ENCODE peak calls at places on chromosome 21, in eight cellular contexts. R is cardiac muscle cell; N is CD4-positive, CD25-positive, alpha-beta regulatory T cell; Y is astrocyte of the spinal cord; H is CD8-positive, alpha-beta memory T cell; M is fibroblast of mammary gland; P is fibroblast of lung; F is RWPE1. D is an unnamed sample.

GRCh38 chr21:27213328-27213727 is 246.4 kb upstream of the ADAMTS5 start:
- DNase-seq in R (peak), M (peak), F (no peak), H (no peak), Y (no peak), N (no peak), P (no peak), D (no peak)

GRCh38 chr21:37606549-37606948 is 240.0 kb downstream of the DYRK1A start:
- DNase-seq in H (no peak), N (no peak), F (no peak), P (no peak), R (no peak), M (no peak), Y (no peak), D (no peak)

GRCh38 chr21:38506606-38507331 is 8.5 kb upstream of the ERG start:
- DNase-seq in M (no peak), Y (no peak), R (no peak), P (no peak), N (no peak), F (no peak), H (no peak), D (no peak)

GRCh38 chr21:45883090-45883489 is 98.5 kb upstream of the COL6A1 start:
- DNase-seq in P (no peak), H (no peak), N (no peak), M (peak), Y (no peak), F (no peak), R (no peak), D (no peak)

GRCh38 chr21:42583992-42584641 is 69.3 kb upstream of the PDE9A start:
- DNase-seq in H (no peak), F (no peak), P (no peak), N (no peak), R (no peak), Y (no peak), M (no peak), D (no peak)

GRCh38 chr21:15227919-15228318 is 163.1 kb upstream of the NRIP1 start:
- DNase-seq in P (no peak), M (no peak), H (no peak), Y (no peak), N (no peak), F (no peak), R (no peak), D (no peak)

GRCh38 chr21:31457675-31458074 is 113.6 kb upstream of the TIAM1 start:
- DNase-seq in Y (no peak), N (no peak), R (no peak), P (no peak), M (no peak), H (no peak), F (no peak), D (no peak)

GRCh38 chr21:37912616-37913015 is 3.6 kb downstream of the KCNJ6 start:
- DNase-seq in P (no peak), F (no peak), N (no peak), Y (no peak), R (no peak), H (no peak), M (no peak), D (no peak)

GRCh38 chr21:27581168-27581567 is 614.3 kb upstream of the ADAMTS5 start:
- DNase-seq in M (peak), H (no peak), Y (peak), P (peak), R (no peak), N (no peak), F (peak), D (no peak)

GRCh38 chr21:46168238-46168637 is 12.9 kb upstream of the FTCD start:
- DNase-seq in Y (no peak), R (no peak), P (no peak), H (no peak), F (no peak), N (no peak), M (no peak), D (no peak)

GRCh38 chr21:45466330-45467220 is 61.6 kb downstream of the COL18A1 start:
- DNase-seq in H (no peak), R (no peak), F (no peak), M (no peak), Y (no peak), N (no peak), P (no peak), D (no peak)

GRCh38 chr21:38267991-38268858 is 11.4 kb downstream of the KCNJ15 start:
- DNase-seq in M (peak), P (no peak), R (no peak), H (no peak), Y (no peak), F (peak), N (no peak), D (no peak)

GRCh38 chr21:17911628-17912027 is 92.5 kb upstream of the C21orf91 start:
- DNase-seq in N (no peak), Y (peak), P (peak), F (peak), H (no peak), M (peak), R (no peak), D (no peak)

GRCh38 chr21:46080171-46081021 is 17.5 kb upstream of the COL6A2 start:
- DNase-seq in N (no peak), H (no peak), P (no peak), R (peak), M (no peak), F (no peak), Y (no peak), D (no peak)

GRCh38 chr21:25586242-25586805 is 21.0 kb downstream of the MRPL39 start:
- DNase-seq in P (no peak), H (no peak), F (no peak), M (no peak), Y (no peak), R (no peak), N (no peak), D (no peak)

GRCh38 chr21:42666023-42666747 is 12.8 kb downstream of the PDE9A start:
- DNase-seq in P (no peak), F (peak), Y (no peak), N (no peak), M (no peak), H (no peak), R (no peak), D (peak)

GRCh38 chr21:36835383-36835795 is 131.1 kb downstream of the HLCS start:
- DNase-seq in P (no peak), Y (no peak), R (peak), M (no peak), H (no peak), N (no peak), F (no peak), D (no peak)

GRCh38 chr21:25508364-25508763 is 98.9 kb downstream of the MRPL39 start:
- DNase-seq in F (no peak), R (peak), N (no peak), Y (no peak), H (no peak), P (peak), M (no peak), D (no peak)

D was measured in Calu3.